ENCODE peak calls at places on chromosomes 3 and 15, in ten cellular contexts. D is WTC11, G is globus pallidus, L is mesenchymal stem cell, R is amniotic stem cell, Y is foreskin fibroblast, F is T-helper 1 cell, T is D341Med, N is cardiac septum, B is germinal center. I is an unnamed sample.

GRCh38 chr3:16119887-16120286 is 54.6 kb upstream of the GALNT15 start:
- DNase-seq in D (no peak), G (no peak), L (no peak), R (no peak), Y (no peak), F (no peak), T (no peak), N (no peak), B (no peak), I (no peak)

GRCh38 chr3:79018671-79019136 is 749.1 kb downstream of the ROBO1 start:
- DNase-seq in D (peak), G (peak), L (peak), R (no peak), Y (peak), F (no peak), T (peak), N (peak), B (no peak), I (peak)

GRCh38 chr3:125191256-125191655 is 21.3 kb downstream of the SLC12A8 start:
- DNase-seq in D (no peak), G (no peak), L (peak), R (no peak), Y (no peak), F (no peak), T (no peak), N (no peak), B (no peak), I (no peak)

GRCh38 chr3:2303567-2303966 is 204.9 kb downstream of the CNTN4 start:
- DNase-seq in D (no peak), G (no peak), L (peak), R (no peak), Y (no peak), F (no peak), T (no peak), N (no peak), B (no peak), I (peak)

GRCh38 chr3:150081084-150081483 is 110.4 kb upstream of the PFN2 start:
- DNase-seq in D (no peak), G (no peak), L (peak), R (no peak), Y (peak), F (no peak), T (no peak), N (no peak), B (no peak), I (no peak)

GRCh38 chr3:120177907-120178306 is 83.7 kb upstream of the GSK3B start:
- DNase-seq in D (no peak), G (no peak), L (peak), R (no peak), Y (no peak), F (no peak), T (no peak), N (no peak), B (no peak), I (no peak)

GRCh38 chr15:51793521-51793920 is 35.9 kb upstream of the TMOD3 start:
- DNase-seq in D (no peak), G (peak), L (no peak), R (no peak), Y (no peak), F (no peak), T (no peak), N (no peak), B (no peak), I (no peak)

GRCh38 chr3:71005797-71006321 is 577.7 kb downstream of the FOXP1 start:
- DNase-seq in D (no peak), G (no peak), L (no peak), R (no peak), Y (no peak), F (no peak), T (no peak), N (no peak), B (no peak), I (no peak)

GRCh38 chr15:63920504-63921178 is 86.9 kb upstream of the HERC1 start:
- DNase-seq in D (no peak), G (no peak), L (no peak), R (no peak), Y (no peak), F (no peak), T (no peak), N (no peak), B (no peak), I (no peak)

GRCh38 chr3:125525153-125525552 is 5.2 kb upstream of the SNX4 start:
- DNase-seq in D (no peak), G (no peak), L (no peak), R (no peak), Y (no peak), F (no peak), T (no peak), N (no peak), B (no peak), I (no peak)

GRCh38 chr3:42780398-42780797 is 7.3 kb upstream of the CCDC13 start:
- DNase-seq in D (no peak), G (no peak), L (no peak), R (no peak), Y (no peak), F (no peak), T (no peak), N (no peak), B (no peak), I (no peak)

GRCh38 chr3:172009736-172010254 is 29.6 kb upstream of the FNDC3B start:
- DNase-seq in D (no peak), G (no peak), L (no peak), R (no peak), Y (no peak), F (no peak), T (no peak), N (no peak), B (no peak), I (no peak)

GRCh38 chr3:127373701-127374625 is 86.1 kb upstream of the PRR20G start:
- DNase-seq in D (peak), G (no peak), L (no peak), R (no peak), Y (no peak), F (no peak), T (peak), N (no peak), B (no peak), I (peak)

GRCh38 chr3:172102883-172103310 is 63.5 kb downstream of the FNDC3B start:
- DNase-seq in D (no peak), G (no peak), L (no peak), R (no peak), Y (no peak), F (no peak), T (no peak), N (no peak), B (no peak), I (no peak)

GRCh38 chr15:66474140-66474539 is 23.4 kb downstream of the SNAPC5 start:
- DNase-seq in D (no peak), G (no peak), L (no peak), R (no peak), Y (no peak), F (no peak), T (no peak), N (no peak), B (no peak), I (no peak)

GRCh38 chr3:88003115-88003755 is 55.6 kb downstream of the CGGBP1 start:
- DNase-seq in D (no peak), G (peak), L (peak), R (no peak), Y (peak), F (no peak), T (peak), N (no peak), B (peak), I (peak)

GRCh38 chr3:195249858-195250464 is 21.0 kb downstream of the XXYLT1 start:
- DNase-seq in D (no peak), G (no peak), L (no peak), R (no peak), Y (no peak), F (peak), T (no peak), N (no peak), B (no peak), I (no peak)

GRCh38 chr3:181493423-181493822 is 218.3 kb upstream of the SOX2 start:
- DNase-seq in D (no peak), G (no peak), L (no peak), R (no peak), Y (no peak), F (no peak), T (no peak), N (no peak), B (no peak), I (no peak)

GRCh38 chr3:180980612-180981011 is 8.9 kb downstream of the DNAJC19 start:
- DNase-seq in D (no peak), G (no peak), L (peak), R (peak), Y (no peak), F (no peak), T (no peak), N (no peak), B (no peak), I (no peak)

GRCh38 chr3:52528596-52529375 is 4.9 kb downstream of the NT5DC2 start:
- DNase-seq in D (peak), G (no peak), L (no peak), R (no peak), Y (no peak), F (peak), T (no peak), N (peak), B (no peak), I (peak)

GRCh38 chr3:128610671-128611070 is 39.9 kb downstream of the RPN1 start:
- DNase-seq in D (no peak), G (no peak), L (no peak), R (no peak), Y (no peak), F (no peak), T (no peak), N (no peak), B (no peak), I (no peak)

GRCh38 chr15:90212221-90213079 is 11.3 kb downstream of the SEMA4B start:
- DNase-seq in D (no peak), G (no peak), L (no peak), R (no peak), Y (no peak), F (no peak), T (peak), N (no peak), B (no peak), I (no peak)

GRCh38 chr3:70471464-70472342 is 159.3 kb upstream of the MDFIC2 start:
- DNase-seq in D (no peak), G (no peak), L (peak), R (no peak), Y (no peak), F (no peak), T (no peak), N (no peak), B (no peak), I (no peak)

GRCh38 chr15:73056460-73056859 is 4.2 kb downstream of the NEO1 start:
- DNase-seq in D (no peak), G (no peak), L (no peak), R (no peak), Y (no peak), F (no peak), T (no peak), N (no peak), B (no peak), I (no peak)

GRCh38 chr15:88604972-88605506 is 16.1 kb upstream of the AEN start:
- DNase-seq in D (peak), G (no peak), L (no peak), R (no peak), Y (no peak), F (no peak), T (no peak), N (no peak), B (no peak), I (peak)

GRCh38 chr3:53045784-53046170 is at the start of gene SFMBT1:
- DNase-seq in D (peak), G (peak), L (peak), R (peak), Y (peak), F (peak), T (peak), N (no peak), B (peak), I (peak)

I was measured in neural progenitor cell.